ENCODE peak calls at places on chromosomes 2 and 18, in seven cellular contexts. One of them, this sample, is unnamed.

GRCh38 chr2:34401186-34401585 is 802.1 kb upstream of the FAM98A start:
- DNase-seq in left colon: no peak
- DNase-seq in stimulated activated CD8-positive, alpha-beta memory T cell treated with anti-CD3 and anti-CD28 coated beads, Interleukin-7, amount 100 ng/mL, for 1 hour: no peak
- DNase-seq in psoas muscle: no peak
- DNase-seq in mucosa of gallbladder: no peak
- DNase-seq in iris pigment epithelial cell: peak
- DNase-seq in stimulated activated CD4-positive, alpha-beta T cell treated with anti-CD3 and anti-CD28 coated beads, Interleukin-1b, Interleukin-23, amount 100 ng/mL, for 1 hour: no peak
- DNase-seq in this sample: no peak

GRCh38 chr2:1715184-1716012 is 28.9 kb downstream of the PXDN start:
- DNase-seq in stimulated activated CD4-positive, alpha-beta T cell treated with anti-CD3 and anti-CD28 coated beads, Interleukin-1b, Interleukin-23, amount 100 ng/mL, for 1 hour: no peak
- DNase-seq in iris pigment epithelial cell: no peak
- DNase-seq in stimulated activated CD8-positive, alpha-beta memory T cell treated with anti-CD3 and anti-CD28 coated beads, Interleukin-7, amount 100 ng/mL, for 1 hour: no peak
- DNase-seq in left colon: no peak
- DNase-seq in psoas muscle: no peak
- DNase-seq in mucosa of gallbladder: no peak
- DNase-seq in this sample: no peak

GRCh38 chr18:75044791-75045190 is 164.1 kb downstream of the PTGR3 start:
- DNase-seq in iris pigment epithelial cell: no peak
- DNase-seq in stimulated activated CD4-positive, alpha-beta T cell treated with anti-CD3 and anti-CD28 coated beads, Interleukin-1b, Interleukin-23, amount 100 ng/mL, for 1 hour: no peak
- DNase-seq in mucosa of gallbladder: no peak
- DNase-seq in stimulated activated CD8-positive, alpha-beta memory T cell treated with anti-CD3 and anti-CD28 coated beads, Interleukin-7, amount 100 ng/mL, for 1 hour: no peak
- DNase-seq in left colon: no peak
- DNase-seq in psoas muscle: no peak
- DNase-seq in this sample: no peak

GRCh38 chr2:114089636-114090325 is 199.9 kb downstream of the ACTR3 start:
- DNase-seq in stimulated activated CD4-positive, alpha-beta T cell treated with anti-CD3 and anti-CD28 coated beads, Interleukin-1b, Interleukin-23, amount 100 ng/mL, for 1 hour: no peak
- DNase-seq in stimulated activated CD8-positive, alpha-beta memory T cell treated with anti-CD3 and anti-CD28 coated beads, Interleukin-7, amount 100 ng/mL, for 1 hour: no peak
- DNase-seq in left colon: no peak
- DNase-seq in psoas muscle: no peak
- DNase-seq in mucosa of gallbladder: no peak
- DNase-seq in iris pigment epithelial cell: no peak
- DNase-seq in this sample: no peak

GRCh38 chr18:9147440-9148238 is 11.1 kb downstream of the ANKRD12 start:
- DNase-seq in psoas muscle: no peak
- DNase-seq in iris pigment epithelial cell: peak
- DNase-seq in stimulated activated CD4-positive, alpha-beta T cell treated with anti-CD3 and anti-CD28 coated beads, Interleukin-1b, Interleukin-23, amount 100 ng/mL, for 1 hour: no peak
- DNase-seq in stimulated activated CD8-positive, alpha-beta memory T cell treated with anti-CD3 and anti-CD28 coated beads, Interleukin-7, amount 100 ng/mL, for 1 hour: no peak
- DNase-seq in left colon: no peak
- DNase-seq in mucosa of gallbladder: peak
- DNase-seq in this sample: no peak

GRCh38 chr2:234981197-234982095 is 29.6 kb downstream of the SH3BP4 start:
- DNase-seq in stimulated activated CD8-positive, alpha-beta memory T cell treated with anti-CD3 and anti-CD28 coated beads, Interleukin-7, amount 100 ng/mL, for 1 hour: no peak
- DNase-seq in iris pigment epithelial cell: peak
- DNase-seq in psoas muscle: peak
- DNase-seq in stimulated activated CD4-positive, alpha-beta T cell treated with anti-CD3 and anti-CD28 coated beads, Interleukin-1b, Interleukin-23, amount 100 ng/mL, for 1 hour: no peak
- DNase-seq in left colon: no peak
- DNase-seq in mucosa of gallbladder: peak
- DNase-seq in this sample: no peak

GRCh38 chr2:160491922-160492371 is 1.7 kb downstream of the RBMS1 start:
- DNase-seq in left colon: no peak
- DNase-seq in stimulated activated CD4-positive, alpha-beta T cell treated with anti-CD3 and anti-CD28 coated beads, Interleukin-1b, Interleukin-23, amount 100 ng/mL, for 1 hour: no peak
- DNase-seq in stimulated activated CD8-positive, alpha-beta memory T cell treated with anti-CD3 and anti-CD28 coated beads, Interleukin-7, amount 100 ng/mL, for 1 hour: no peak
- DNase-seq in psoas muscle: no peak
- DNase-seq in mucosa of gallbladder: no peak
- DNase-seq in iris pigment epithelial cell: peak
- DNase-seq in this sample: no peak

GRCh38 chr2:195563857-195564512 is 93.0 kb upstream of the SLC39A10 start:
- DNase-seq in stimulated activated CD4-positive, alpha-beta T cell treated with anti-CD3 and anti-CD28 coated beads, Interleukin-1b, Interleukin-23, amount 100 ng/mL, for 1 hour: peak
- DNase-seq in mucosa of gallbladder: no peak
- DNase-seq in psoas muscle: no peak
- DNase-seq in left colon: no peak
- DNase-seq in iris pigment epithelial cell: peak
- DNase-seq in stimulated activated CD8-positive, alpha-beta memory T cell treated with anti-CD3 and anti-CD28 coated beads, Interleukin-7, amount 100 ng/mL, for 1 hour: no peak
- DNase-seq in this sample: no peak

GRCh38 chr2:27042985-27043634 is 8.4 kb upstream of the AGBL5 start:
- DNase-seq in iris pigment epithelial cell: peak
- DNase-seq in mucosa of gallbladder: no peak
- DNase-seq in left colon: no peak
- DNase-seq in stimulated activated CD8-positive, alpha-beta memory T cell treated with anti-CD3 and anti-CD28 coated beads, Interleukin-7, amount 100 ng/mL, for 1 hour: no peak
- DNase-seq in psoas muscle: no peak
- DNase-seq in stimulated activated CD4-positive, alpha-beta T cell treated with anti-CD3 and anti-CD28 coated beads, Interleukin-1b, Interleukin-23, amount 100 ng/mL, for 1 hour: no peak
- DNase-seq in this sample: no peak

GRCh38 chr2:70115646-70116442 is 28.6 kb downstream of the PCBP1 start:
- DNase-seq in left colon: no peak
- DNase-seq in psoas muscle: no peak
- DNase-seq in stimulated activated CD4-positive, alpha-beta T cell treated with anti-CD3 and anti-CD28 coated beads, Interleukin-1b, Interleukin-23, amount 100 ng/mL, for 1 hour: no peak
- DNase-seq in stimulated activated CD8-positive, alpha-beta memory T cell treated with anti-CD3 and anti-CD28 coated beads, Interleukin-7, amount 100 ng/mL, for 1 hour: no peak
- DNase-seq in iris pigment epithelial cell: no peak
- DNase-seq in mucosa of gallbladder: no peak
- DNase-seq in this sample: no peak

GRCh38 chr2:216857131-216857550 is 2.7 kb downstream of the TNP1 start:
- DNase-seq in iris pigment epithelial cell: peak
- DNase-seq in stimulated activated CD4-positive, alpha-beta T cell treated with anti-CD3 and anti-CD28 coated beads, Interleukin-1b, Interleukin-23, amount 100 ng/mL, for 1 hour: no peak
- DNase-seq in mucosa of gallbladder: no peak
- DNase-seq in left colon: no peak
- DNase-seq in psoas muscle: no peak
- DNase-seq in stimulated activated CD8-positive, alpha-beta memory T cell treated with anti-CD3 and anti-CD28 coated beads, Interleukin-7, amount 100 ng/mL, for 1 hour: no peak
- DNase-seq in this sample: no peak

GRCh38 chr2:20106746-20107145 is 55.3 kb upstream of the LAPTM4A start:
- DNase-seq in psoas muscle: peak
- DNase-seq in stimulated activated CD8-positive, alpha-beta memory T cell treated with anti-CD3 and anti-CD28 coated beads, Interleukin-7, amount 100 ng/mL, for 1 hour: no peak
- DNase-seq in mucosa of gallbladder: no peak
- DNase-seq in iris pigment epithelial cell: peak
- DNase-seq in stimulated activated CD4-positive, alpha-beta T cell treated with anti-CD3 and anti-CD28 coated beads, Interleukin-1b, Interleukin-23, amount 100 ng/mL, for 1 hour: peak
- DNase-seq in left colon: peak
- DNase-seq in this sample: peak

GRCh38 chr18:35605686-35606417 is 24.3 kb downstream of the GALNT1 start:
- DNase-seq in psoas muscle: no peak
- DNase-seq in stimulated activated CD8-positive, alpha-beta memory T cell treated with anti-CD3 and anti-CD28 coated beads, Interleukin-7, amount 100 ng/mL, for 1 hour: no peak
- DNase-seq in mucosa of gallbladder: no peak
- DNase-seq in iris pigment epithelial cell: peak
- DNase-seq in stimulated activated CD4-positive, alpha-beta T cell treated with anti-CD3 and anti-CD28 coated beads, Interleukin-1b, Interleukin-23, amount 100 ng/mL, for 1 hour: no peak
- DNase-seq in left colon: no peak
- DNase-seq in this sample: no peak

This sample was measured in neural crest cell.